ENCODE peak calls at places on chromosomes 3 and 15, in six cellular contexts. One of them, this sample, is unnamed.

GRCh38 chr3:8752832-8753231 is 16.6 kb downstream of the OXTR start:
- DNase-seq in endodermal cell: no peak
- DNase-seq in foreskin fibroblast: no peak
- DNase-seq in GM13976: no peak
- DNase-seq in foreskin keratinocyte: no peak
- DNase-seq in astrocyte of the cerebellum: no peak
- DNase-seq in this sample: no peak

GRCh38 chr15:60918234-60918964 is 310.7 kb downstream of the RORA start:
- DNase-seq in foreskin keratinocyte: peak
- DNase-seq in astrocyte of the cerebellum: no peak
- DNase-seq in foreskin fibroblast: no peak
- DNase-seq in endodermal cell: no peak
- DNase-seq in GM13976: no peak
- DNase-seq in this sample: no peak

GRCh38 chr3:159787191-159787590 is 201.4 kb upstream of the IL12A start:
- DNase-seq in foreskin fibroblast: peak
- DNase-seq in endodermal cell: no peak
- DNase-seq in astrocyte of the cerebellum: no peak
- DNase-seq in GM13976: no peak
- DNase-seq in foreskin keratinocyte: peak
- DNase-seq in this sample: no peak

GRCh38 chr3:21747376-21747775 is 3.6 kb downstream of the ZNF385D start:
- DNase-seq in GM13976: no peak
- DNase-seq in foreskin keratinocyte: peak
- DNase-seq in astrocyte of the cerebellum: no peak
- DNase-seq in foreskin fibroblast: peak
- DNase-seq in endodermal cell: no peak
- DNase-seq in this sample: no peak

GRCh38 chr3:10255835-10256234 is 7.6 kb downstream of the TATDN2 start:
- DNase-seq in astrocyte of the cerebellum: no peak
- DNase-seq in foreskin keratinocyte: no peak
- DNase-seq in foreskin fibroblast: no peak
- DNase-seq in GM13976: no peak
- DNase-seq in endodermal cell: no peak
- DNase-seq in this sample: no peak

GRCh38 chr15:59688383-59688887 is 685 bp downstream of the BNIP2 start:
- DNase-seq in astrocyte of the cerebellum: peak
- DNase-seq in endodermal cell: no peak
- DNase-seq in foreskin keratinocyte: peak
- DNase-seq in GM13976: peak
- DNase-seq in foreskin fibroblast: peak
- DNase-seq in this sample: peak

GRCh38 chr3:66195347-66195783 is 25.4 kb upstream of the SLC25A26 start:
- DNase-seq in astrocyte of the cerebellum: peak
- DNase-seq in endodermal cell: peak
- DNase-seq in foreskin keratinocyte: peak
- DNase-seq in GM13976: peak
- DNase-seq in foreskin fibroblast: peak
- DNase-seq in this sample: peak

GRCh38 chr3:59237121-59237520 is 187.3 kb upstream of the CFAP20DC start:
- DNase-seq in endodermal cell: no peak
- DNase-seq in GM13976: no peak
- DNase-seq in foreskin fibroblast: no peak
- DNase-seq in foreskin keratinocyte: peak
- DNase-seq in astrocyte of the cerebellum: no peak
- DNase-seq in this sample: no peak

GRCh38 chr3:169389211-169389924 is 274.1 kb downstream of the MECOM start:
- DNase-seq in astrocyte of the cerebellum: no peak
- DNase-seq in foreskin keratinocyte: no peak
- DNase-seq in endodermal cell: no peak
- DNase-seq in GM13976: no peak
- DNase-seq in foreskin fibroblast: no peak
- DNase-seq in this sample: no peak

GRCh38 chr3:31567036-31567435 is 34.3 kb downstream of the STT3B start:
- DNase-seq in foreskin keratinocyte: no peak
- DNase-seq in astrocyte of the cerebellum: no peak
- DNase-seq in foreskin fibroblast: no peak
- DNase-seq in GM13976: no peak
- DNase-seq in endodermal cell: peak
- DNase-seq in this sample: peak

GRCh38 chr3:153829596-153830170 is 291.5 kb upstream of the ARHGEF26 start:
- DNase-seq in GM13976: no peak
- DNase-seq in foreskin keratinocyte: peak
- DNase-seq in astrocyte of the cerebellum: no peak
- DNase-seq in foreskin fibroblast: peak
- DNase-seq in endodermal cell: no peak
- DNase-seq in this sample: no peak

GRCh38 chr3:122299872-122300460 is 25.1 kb upstream of the CSTA start:
- DNase-seq in foreskin keratinocyte: no peak
- DNase-seq in foreskin fibroblast: peak
- DNase-seq in endodermal cell: peak
- DNase-seq in astrocyte of the cerebellum: no peak
- DNase-seq in GM13976: no peak
- DNase-seq in this sample: peak

GRCh38 chr3:50459792-50460191 is 43.6 kb downstream of the CACNA2D2 start:
- DNase-seq in GM13976: no peak
- DNase-seq in foreskin keratinocyte: no peak
- DNase-seq in foreskin fibroblast: no peak
- DNase-seq in endodermal cell: no peak
- DNase-seq in astrocyte of the cerebellum: no peak
- DNase-seq in this sample: no peak

GRCh38 chr3:28901029-28901428 is 379.8 kb upstream of the RBMS3 start:
- DNase-seq in endodermal cell: no peak
- DNase-seq in astrocyte of the cerebellum: no peak
- DNase-seq in GM13976: no peak
- DNase-seq in foreskin fibroblast: peak
- DNase-seq in foreskin keratinocyte: peak
- DNase-seq in this sample: no peak

GRCh38 chr3:48064292-48064829 is 48.1 kb upstream of the MAP4 start:
- DNase-seq in foreskin keratinocyte: no peak
- DNase-seq in endodermal cell: no peak
- DNase-seq in astrocyte of the cerebellum: no peak
- DNase-seq in foreskin fibroblast: peak
- DNase-seq in GM13976: no peak
- DNase-seq in this sample: no peak

GRCh38 chr15:27448234-27448633 is 477.3 kb downstream of the GABRG3 start:
- DNase-seq in GM13976: no peak
- DNase-seq in foreskin fibroblast: no peak
- DNase-seq in astrocyte of the cerebellum: no peak
- DNase-seq in endodermal cell: no peak
- DNase-seq in foreskin keratinocyte: no peak
- DNase-seq in this sample: no peak

DNA sequence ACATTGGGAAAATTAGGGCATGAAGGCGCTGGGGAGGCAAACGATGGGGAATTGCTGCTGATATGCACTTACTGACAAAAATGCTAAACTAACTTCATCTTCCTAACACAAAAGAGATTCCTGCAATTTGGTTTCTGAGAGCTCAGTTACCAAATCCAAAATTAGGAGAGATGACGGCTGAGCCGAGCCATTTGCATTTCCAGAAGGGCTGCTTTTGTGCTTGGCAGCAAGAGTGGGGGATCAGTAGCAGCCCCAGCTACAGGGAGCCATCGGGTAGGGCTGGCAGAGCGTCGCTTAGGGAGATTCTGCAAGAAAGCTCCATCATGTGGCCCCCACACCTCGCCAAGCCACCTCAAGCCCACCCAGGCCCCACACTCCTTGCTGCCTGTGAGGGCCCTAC is 16.1 kb upstream of the DUSP7 start:
- DNase-seq in GM13976: no peak
- DNase-seq in astrocyte of the cerebellum: no peak
- DNase-seq in foreskin keratinocyte: no peak
- DNase-seq in endodermal cell: no peak
- DNase-seq in foreskin fibroblast: no peak
- DNase-seq in this sample: no peak
- TF ChIP-seq CTCF in GM13976: no peak
- TF ChIP-seq CTCF in astrocyte of the cerebellum: no peak
- TF ChIP-seq CTCF in foreskin keratinocyte: no peak
- TF ChIP-seq CTCF in endodermal cell: no peak
- TF ChIP-seq CTCF in foreskin fibroblast: no peak
- TF ChIP-seq CTCF in this sample: no peak

GRCh38 chr3:43073116-43073835 is 32.6 kb downstream of the POMGNT2 start:
- DNase-seq in foreskin keratinocyte: no peak
- DNase-seq in GM13976: no peak
- DNase-seq in foreskin fibroblast: no peak
- DNase-seq in astrocyte of the cerebellum: no peak
- DNase-seq in endodermal cell: no peak
- DNase-seq in this sample: no peak

GRCh38 chr3:43072361-43072760 is 33.5 kb downstream of the POMGNT2 start:
- DNase-seq in GM13976: no peak
- DNase-seq in endodermal cell: no peak
- DNase-seq in foreskin fibroblast: no peak
- DNase-seq in foreskin keratinocyte: no peak
- DNase-seq in astrocyte of the cerebellum: no peak
- DNase-seq in this sample: no peak

GRCh38 chr3:43074482-43074881 is 31.4 kb downstream of the POMGNT2 start:
- DNase-seq in foreskin fibroblast: no peak
- DNase-seq in astrocyte of the cerebellum: no peak
- DNase-seq in GM13976: no peak
- DNase-seq in endodermal cell: no peak
- DNase-seq in foreskin keratinocyte: no peak
- DNase-seq in this sample: no peak

GRCh38 chr3:43073836-43074220 is 32.1 kb downstream of the POMGNT2 start:
- DNase-seq in foreskin keratinocyte: no peak
- DNase-seq in GM13976: no peak
- DNase-seq in astrocyte of the cerebellum: no peak
- DNase-seq in endodermal cell: no peak
- DNase-seq in foreskin fibroblast: no peak
- DNase-seq in this sample: no peak

DNA sequence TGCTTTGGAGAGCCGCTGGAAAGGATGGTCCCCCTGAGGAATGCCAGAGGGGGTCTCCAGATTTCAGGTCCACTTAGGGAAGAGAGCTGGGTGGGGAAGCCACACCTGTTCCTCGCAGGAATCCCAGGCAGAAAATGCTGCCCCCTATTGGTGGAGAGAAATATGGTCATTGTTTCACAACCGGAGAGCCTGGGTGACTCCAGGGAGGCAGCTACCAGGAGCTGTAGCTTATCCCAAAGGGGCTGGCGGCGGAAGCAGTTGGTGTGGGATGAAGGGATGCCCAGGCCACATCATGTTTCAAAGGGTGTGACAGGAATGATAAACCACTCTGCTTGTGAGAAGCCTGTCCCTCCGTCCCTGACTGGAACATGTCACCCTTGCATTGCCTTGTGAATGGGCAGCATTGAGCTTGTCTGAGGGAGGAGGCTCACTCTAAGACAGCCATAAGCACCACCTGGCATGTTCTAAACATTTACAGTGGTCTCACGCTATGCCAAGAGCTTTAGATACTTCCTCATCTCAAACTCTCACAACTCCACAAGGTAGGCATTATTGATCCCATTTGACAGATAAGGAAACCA is 34.5 kb downstream of the POMGNT2 start:
- DNase-seq in GM13976: no peak
- DNase-seq in foreskin fibroblast: no peak
- DNase-seq in endodermal cell: peak
- DNase-seq in foreskin keratinocyte: no peak
- DNase-seq in astrocyte of the cerebellum: no peak
- DNase-seq in this sample: no peak
- TF ChIP-seq CTCF in GM13976: no peak
- TF ChIP-seq CTCF in foreskin fibroblast: peak
- TF ChIP-seq CTCF in endodermal cell: peak
- TF ChIP-seq CTCF in foreskin keratinocyte: peak
- TF ChIP-seq CTCF in astrocyte of the cerebellum: peak
- TF ChIP-seq CTCF in this sample: peak

GRCh38 chr3:124834723-124835718 is 52.1 kb downstream of the ITGB5 start:
- DNase-seq in endodermal cell: peak
- DNase-seq in astrocyte of the cerebellum: peak
- DNase-seq in foreskin fibroblast: peak
- DNase-seq in foreskin keratinocyte: peak
- DNase-seq in GM13976: peak
- DNase-seq in this sample: peak
- TF ChIP-seq CTCF in endodermal cell: no peak
- TF ChIP-seq CTCF in astrocyte of the cerebellum: no peak
- TF ChIP-seq CTCF in foreskin fibroblast: no peak
- TF ChIP-seq CTCF in foreskin keratinocyte: peak
- TF ChIP-seq CTCF in GM13976: no peak
- TF ChIP-seq CTCF in this sample: no peak

GRCh38 chr15:31136016-31136415 is 34.5 kb upstream of the TRPM1 start:
- DNase-seq in endodermal cell: peak
- DNase-seq in foreskin keratinocyte: no peak
- DNase-seq in astrocyte of the cerebellum: no peak
- DNase-seq in GM13976: no peak
- DNase-seq in foreskin fibroblast: no peak
- DNase-seq in this sample: no peak
- TF ChIP-seq CTCF in endodermal cell: peak
- TF ChIP-seq CTCF in foreskin keratinocyte: peak
- TF ChIP-seq CTCF in astrocyte of the cerebellum: no peak
- TF ChIP-seq CTCF in GM13976: no peak
- TF ChIP-seq CTCF in foreskin fibroblast: no peak
- TF ChIP-seq CTCF in this sample: no peak

DNA sequence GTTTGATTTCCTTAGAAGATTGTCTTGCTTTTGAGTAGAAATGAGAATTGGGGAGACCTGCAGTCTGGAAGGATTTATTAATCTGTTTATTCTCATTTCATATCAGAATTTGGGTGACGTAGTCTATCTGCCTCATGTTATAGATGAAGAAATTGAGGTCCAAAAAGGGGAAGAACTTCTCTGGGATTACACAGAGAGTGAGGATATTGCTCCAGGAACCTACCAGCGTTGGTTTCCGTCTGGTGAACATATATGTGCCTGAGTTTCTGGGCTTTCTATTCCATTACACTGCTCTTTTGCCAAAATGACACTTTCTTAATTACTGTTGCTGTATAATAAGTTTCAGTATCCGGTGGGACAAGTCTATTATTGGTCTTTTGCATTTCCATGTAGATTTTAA is 51.9 kb downstream of the CTDSPL start:
- DNase-seq in foreskin keratinocyte: no peak
- DNase-seq in astrocyte of the cerebellum: no peak
- DNase-seq in foreskin fibroblast: no peak
- DNase-seq in endodermal cell: no peak
- DNase-seq in GM13976: no peak
- DNase-seq in this sample: no peak
- TF ChIP-seq CTCF in foreskin keratinocyte: no peak
- TF ChIP-seq CTCF in astrocyte of the cerebellum: no peak
- TF ChIP-seq CTCF in foreskin fibroblast: no peak
- TF ChIP-seq CTCF in endodermal cell: no peak
- TF ChIP-seq CTCF in GM13976: no peak
- TF ChIP-seq CTCF in this sample: no peak

DNA sequence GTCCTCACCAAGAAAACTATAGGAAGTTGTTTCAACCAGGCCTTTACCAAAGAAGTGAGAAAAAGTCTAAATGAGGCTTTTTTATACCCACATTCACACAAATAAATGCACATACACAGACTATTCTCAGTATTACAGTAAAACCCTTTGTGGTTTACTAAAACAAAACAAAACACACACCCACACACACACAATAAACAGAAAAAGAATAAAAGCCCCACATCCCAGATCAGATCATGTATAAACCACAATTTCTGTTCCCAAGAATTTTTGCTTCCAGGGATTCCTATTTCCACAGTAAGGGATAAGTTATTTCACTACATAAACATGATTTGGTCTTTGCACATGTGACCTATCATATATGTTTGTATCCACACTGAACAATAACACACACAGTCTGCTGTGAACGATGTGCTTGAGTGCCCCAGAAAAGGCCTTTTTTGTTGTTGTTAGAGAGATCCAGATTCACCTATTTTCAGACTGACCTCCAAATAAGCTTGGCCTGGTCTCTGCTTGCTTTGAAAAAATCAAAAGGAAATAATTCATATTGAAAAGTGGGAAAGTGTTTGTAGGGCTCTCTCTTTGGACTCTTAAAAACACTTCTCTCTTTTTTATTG is 283.4 kb upstream of the ATP11B start:
- DNase-seq in endodermal cell: no peak
- DNase-seq in foreskin fibroblast: no peak
- DNase-seq in GM13976: no peak
- DNase-seq in foreskin keratinocyte: no peak
- DNase-seq in astrocyte of the cerebellum: no peak
- DNase-seq in this sample: no peak
- TF ChIP-seq CTCF in endodermal cell: no peak
- TF ChIP-seq CTCF in foreskin fibroblast: no peak
- TF ChIP-seq CTCF in GM13976: no peak
- TF ChIP-seq CTCF in foreskin keratinocyte: no peak
- TF ChIP-seq CTCF in astrocyte of the cerebellum: no peak
- TF ChIP-seq CTCF in this sample: no peak

This sample was measured in GM12865.